ENCODE peak calls at places on chromosome 3, in six cellular contexts. Y is HL-60; X is HCT116; P is CD8-positive, alpha-beta T cell; B is H9; W is A549. D is an unnamed sample.

GRCh38 chr3:191387441-191388077 is 57.2 kb upstream of the UTS2B start:
- DNase-seq in B (no peak), Y (no peak), P (no peak), X (no peak), W (no peak), D (no peak)

GRCh38 chr3:25447925-25448324 is 19.9 kb downstream of the RARB start:
- DNase-seq in X (no peak), B (no peak), W (no peak), P (no peak), Y (no peak), D (no peak)

GRCh38 chr3:38497026-38497425 is 886 bp downstream of the EXOG start:
- DNase-seq in P (no peak), B (no peak), W (no peak), Y (no peak), X (no peak), D (no peak)

GRCh38 chr3:40201770-40202169 is 107.7 kb upstream of the EIF1B start:
- DNase-seq in B (no peak), P (no peak), Y (no peak), W (no peak), X (no peak), D (no peak)

GRCh38 chr3:14428087-14429067 is 26.0 kb downstream of the SLC6A6 start:
- DNase-seq in P (no peak), W (no peak), Y (no peak), B (no peak), X (no peak), D (no peak)

GRCh38 chr3:56303508-56303907 is 164.8 kb downstream of the ERC2 start:
- DNase-seq in P (no peak), W (no peak), Y (peak; percentile 32), B (peak; percentile 79), X (peak; percentile 15), D (no peak)

GRCh38 chr3:128554465-128555097 is 61.6 kb upstream of the GATA2 start:
- DNase-seq in B (peak; percentile 38), W (no peak), Y (no peak), X (no peak), P (peak; percentile 13), D (no peak)

GRCh38 chr3:12098400-12098799 is 60.3 kb downstream of the TIMP4 start:
- DNase-seq in W (no peak), B (no peak), X (no peak), P (no peak), Y (no peak), D (no peak)

GRCh38 chr3:149936812-149937230 is 33.9 kb downstream of the PFN2 start:
- DNase-seq in P (peak; percentile 26), W (peak; percentile 33), Y (peak; percentile 24), B (peak; percentile 73), X (peak; percentile 31), D (peak; percentile 7)

GRCh38 chr3:177932750-177933660 is 603.2 kb upstream of the KCNMB2 start:
- DNase-seq in Y (no peak), W (no peak), X (no peak), P (no peak), B (no peak), D (no peak)

GRCh38 chr3:172635588-172635987 is 75.3 kb downstream of the NCEH1 start:
- DNase-seq in Y (no peak), W (no peak), X (peak; percentile 22), B (no peak), P (no peak), D (no peak)

GRCh38 chr3:132690040-132690439 is 29.9 kb downstream of the UBA5 start:
- DNase-seq in B (no peak), Y (no peak), P (no peak), X (no peak), W (no peak), D (no peak)

GRCh38 chr3:139994891-139995290 is 59.9 kb downstream of the CLSTN2 start:
- DNase-seq in B (no peak), P (no peak), X (no peak), W (no peak), Y (no peak), D (no peak)

GRCh38 chr3:69294014-69294771 is 91.7 kb downstream of the FRMD4B start:
- DNase-seq in Y (no peak), P (no peak), X (no peak), W (no peak), B (no peak), D (no peak)

GRCh38 chr3:112676659-112677234 is 35.8 kb upstream of the CCDC80 start:
- DNase-seq in P (peak; percentile 79), B (peak; percentile 43), X (peak; percentile 59), Y (peak; percentile 82), W (peak; percentile 74), D (peak; percentile 68)

GRCh38 chr3:158105710-158106438 is at the start of gene SHOX2:
- DNase-seq in W (peak; percentile 44), X (no peak), Y (peak; percentile 14), P (no peak), B (peak; percentile 69), D (no peak)

GRCh38 chr3:105277656-105278055 is 89.1 kb upstream of the ALCAM start:
- DNase-seq in P (no peak), Y (no peak), B (no peak), X (no peak), W (no peak), D (no peak)

GRCh38 chr3:170180107-170180951 is 1.2 kb downstream of the PHC3 start:
- DNase-seq in W (peak; percentile 15), Y (no peak), B (no peak), X (no peak), P (peak; percentile 37), D (no peak)

GRCh38 chr3:123310741-123311140 is 109.0 kb downstream of the SEC22A start:
- DNase-seq in W (no peak), P (no peak), X (no peak), Y (no peak), B (no peak), D (no peak)

GRCh38 chr3:15982667-15983145 is 184.9 kb upstream of the ANKRD28 start:
- DNase-seq in W (no peak), P (no peak), X (peak; percentile 10), B (no peak), Y (no peak), D (no peak)

GRCh38 chr3:171192176-171192854 is 165.8 kb upstream of the SLC2A2 start:
- DNase-seq in B (no peak), X (peak; percentile 92), P (no peak), W (peak; percentile 1), Y (no peak), D (no peak)

GRCh38 chr3:43246956-43247355 is 39.4 kb upstream of the SNRK start:
- DNase-seq in P (no peak), W (no peak), Y (no peak), B (no peak), X (no peak), D (no peak)

GRCh38 chr3:112984485-112984884 is 6.3 kb upstream of the GTPBP8 start:
- DNase-seq in Y (no peak), P (peak; percentile 44), W (no peak), B (no peak), X (no peak), D (peak; percentile 28)

GRCh38 chr3:16048435-16049318 is 125.8 kb upstream of the GALNT15 start:
- DNase-seq in Y (peak; percentile 20), P (peak; percentile 21), B (peak; percentile 47), X (peak; percentile 61), W (peak; percentile 80), D (peak; percentile 17)

GRCh38 chr3:48851407-48851806 is 3.7 kb upstream of the PRKAR2A start:
- DNase-seq in W (no peak), Y (no peak), X (no peak), B (no peak), P (no peak), D (no peak)

GRCh38 chr3:146280859-146281258 is 30.0 kb upstream of the PLSCR4 start:
- DNase-seq in Y (no peak), W (no peak), X (no peak), P (no peak), B (no peak), D (no peak)

GRCh38 chr3:159996018-159996417 is 7.4 kb downstream of the IL12A start:
- DNase-seq in Y (no peak), P (no peak), X (no peak), W (no peak), B (no peak), D (no peak)

GRCh38 chr3:25747033-25747432 is 36.2 kb downstream of the NGLY1 start:
- DNase-seq in B (no peak), P (no peak), Y (no peak), W (no peak), X (no peak), D (no peak)

GRCh38 chr3:196994056-196994455 is 25.4 kb upstream of the PIGZ start:
- DNase-seq in B (no peak), X (no peak), Y (no peak), W (no peak), P (no peak), D (no peak)

GRCh38 chr3:160126046-160126445 is 99.2 kb upstream of the C3orf80 start:
- DNase-seq in Y (no peak), P (no peak), B (no peak), W (no peak), X (no peak), D (no peak)

GRCh38 chr3:64462203-64463120 is 225.3 kb downstream of the ADAMTS9 start:
- DNase-seq in W (no peak), X (no peak), B (no peak), P (no peak), Y (no peak), D (no peak)

GRCh38 chr3:189999718-190000117 is 121.0 kb downstream of the P3H2 start:
- DNase-seq in Y (no peak), X (no peak), P (no peak), B (no peak), W (no peak), D (no peak)

GRCh38 chr3:163951397-163951987 is 1126.8 kb downstream of the SI start:
- DNase-seq in W (no peak), X (no peak), P (no peak), Y (no peak), B (no peak), D (no peak)
- TF ChIP-seq CTCF in W (no peak), X (peak; percentile 55), P (no peak), Y (no peak), B (peak; percentile 70), D (no peak)

GRCh38 chr3:62803276-62803675 is 71.9 kb downstream of the CADPS start:
- DNase-seq in B (no peak), P (no peak), W (no peak), X (no peak), Y (no peak), D (no peak)
- H3K27ac ChIP-seq in B (no peak overlapping the region), P (no peak overlapping the region), W (no peak overlapping the region), X (no peak overlapping the region), Y (no peak overlapping the region), D (no peak overlapping the region)

GRCh38 chr3:66904816-66905543 is 93.1 kb upstream of the KBTBD8 start:
- DNase-seq in W (no peak), P (no peak), B (no peak), X (no peak), Y (no peak), D (no peak)
- TF ChIP-seq CTCF in W (no peak), P (no peak), B (no peak), X (no peak), Y (no peak), D (no peak)

GRCh38 chr3:102514241-102514640 is 79.4 kb downstream of the ZPLD1 start:
- DNase-seq in Y (no peak), X (no peak), W (no peak), B (no peak), P (no peak), D (no peak)

GRCh38 chr3:102511168-102511567 is 76.4 kb downstream of the ZPLD1 start:
- DNase-seq in B (no peak), W (no peak), Y (no peak), P (no peak), X (no peak), D (no peak)

GRCh38 chr3:102510663-102511062 is 75.8 kb downstream of the ZPLD1 start:
- DNase-seq in P (no peak), Y (no peak), X (no peak), W (no peak), B (no peak), D (no peak)

GRCh38 chr3:102512734-102513518 is 78.1 kb downstream of the ZPLD1 start:
- DNase-seq in Y (no peak), W (no peak), X (no peak), B (no peak), P (no peak), D (no peak)
- H3K27ac ChIP-seq in Y (no peak overlapping the region), W (no peak overlapping the region), X (peak overlapping the region; percentile 39), B (no peak overlapping the region), P (no peak overlapping the region), D (no peak overlapping the region)

D was measured in CD4-positive, alpha-beta T cell.